ENCODE peak calls at places on chromosome 4, in four cellular contexts. One of them, this sample, is unnamed.

GRCh38 chr4:123495530-123495929 is 98.9 kb downstream of the SPRY1 start:
- DNase-seq in K562: no peak
- DNase-seq in GM12878: no peak
- DNase-seq in HepG2: no peak
- DNase-seq in this sample: no peak

GRCh38 chr4:88008133-88008621 is 742 bp downstream of the PKD2 start:
- DNase-seq in GM12878: no peak
- DNase-seq in HepG2: peak; percentile 26
- DNase-seq in K562: no peak
- DNase-seq in this sample: peak; percentile 67

GRCh38 chr4:3346146-3346545 is 53.3 kb downstream of the RGS12 start:
- DNase-seq in GM12878: peak; percentile 30
- DNase-seq in HepG2: peak; percentile 81
- DNase-seq in K562: peak; percentile 68
- DNase-seq in this sample: no peak

GRCh38 chr4:64341711-64342110 is 67.5 kb downstream of the TECRL start:
- DNase-seq in GM12878: no peak
- DNase-seq in HepG2: no peak
- DNase-seq in K562: no peak
- DNase-seq in this sample: no peak

GRCh38 chr4:70979445-70980008 is 13.9 kb upstream of the DCK start:
- DNase-seq in K562: no peak
- DNase-seq in GM12878: no peak
- DNase-seq in HepG2: no peak
- DNase-seq in this sample: no peak

GRCh38 chr4:41460641-41461040 is 77.3 kb upstream of the LIMCH1 start:
- DNase-seq in GM12878: no peak
- DNase-seq in K562: no peak
- DNase-seq in HepG2: no peak
- DNase-seq in this sample: no peak

GRCh38 chr4:126839066-126839465 is 793.7 kb upstream of the INTU start:
- DNase-seq in K562: no peak
- DNase-seq in HepG2: no peak
- DNase-seq in GM12878: no peak
- DNase-seq in this sample: no peak

GRCh38 chr4:177283167-177283566 is 26.5 kb upstream of the NEIL3 start:
- DNase-seq in GM12878: no peak
- DNase-seq in K562: no peak
- DNase-seq in HepG2: no peak
- DNase-seq in this sample: no peak

GRCh38 chr4:42150653-42151567 is 1.5 kb downstream of the BEND4 start:
- DNase-seq in K562: no peak
- DNase-seq in HepG2: no peak
- DNase-seq in GM12878: no peak
- DNase-seq in this sample: peak; percentile 37

GRCh38 chr4:8241895-8242696 is 27.5 kb upstream of the HTRA3 start:
- DNase-seq in K562: peak; percentile 95
- DNase-seq in HepG2: peak; percentile 78
- DNase-seq in GM12878: no peak
- DNase-seq in this sample: peak; percentile 95

GRCh38 chr4:21879187-21879586 is 69.4 kb downstream of the KCNIP4 start:
- DNase-seq in K562: no peak
- DNase-seq in HepG2: peak; percentile 5
- DNase-seq in GM12878: no peak
- DNase-seq in this sample: peak; percentile 68

GRCh38 chr4:113423631-113424030 is 337.9 kb downstream of the CAMK2D start:
- DNase-seq in GM12878: no peak
- DNase-seq in K562: no peak
- DNase-seq in HepG2: no peak
- DNase-seq in this sample: no peak

GRCh38 chr4:153252122-153252521 is 47.9 kb downstream of the TRIM2 start:
- DNase-seq in GM12878: peak; percentile 19
- DNase-seq in K562: no peak
- DNase-seq in HepG2: no peak
- DNase-seq in this sample: no peak

GRCh38 chr4:91447168-91447567 is 856.6 kb upstream of the GRID2 start:
- DNase-seq in GM12878: no peak
- DNase-seq in K562: no peak
- DNase-seq in HepG2: no peak
- DNase-seq in this sample: no peak

GRCh38 chr4:134935320-134935719 is 733.7 kb upstream of the PABPC4L start:
- DNase-seq in GM12878: no peak
- DNase-seq in K562: peak; percentile 10
- DNase-seq in HepG2: no peak
- DNase-seq in this sample: peak; percentile 51

GRCh38 chr4:139115226-139115625 is 61.8 kb downstream of the ELF2 start:
- DNase-seq in GM12878: no peak
- DNase-seq in K562: no peak
- DNase-seq in HepG2: no peak
- DNase-seq in this sample: no peak

GRCh38 chr4:172686021-172686420 is 482.6 kb upstream of the GALNT7 start:
- DNase-seq in GM12878: no peak
- DNase-seq in HepG2: no peak
- DNase-seq in K562: no peak
- DNase-seq in this sample: no peak

GRCh38 chr4:5460106-5460801 is 248.1 kb downstream of the EVC2 start:
- DNase-seq in K562: peak; percentile 51
- DNase-seq in GM12878: no peak
- DNase-seq in HepG2: peak; percentile 13
- DNase-seq in this sample: peak; percentile 66

GRCh38 chr4:108055787-108056186 is 66.1 kb downstream of the HADH start:
- DNase-seq in HepG2: no peak
- DNase-seq in GM12878: no peak
- DNase-seq in K562: no peak
- DNase-seq in this sample: no peak

GRCh38 chr4:26145212-26145611 is 175.6 kb upstream of the RBPJ start:
- DNase-seq in K562: no peak
- DNase-seq in HepG2: peak; percentile 47
- DNase-seq in GM12878: no peak
- DNase-seq in this sample: no peak

GRCh38 chr4:168631241-168632151 is 134.6 kb downstream of the PALLD start:
- DNase-seq in HepG2: no peak
- DNase-seq in GM12878: no peak
- DNase-seq in K562: no peak
- DNase-seq in this sample: peak; percentile 72

GRCh38 chr4:152709675-152710438 is 30.1 kb upstream of the TMEM154 start:
- DNase-seq in K562: no peak
- DNase-seq in HepG2: no peak
- DNase-seq in GM12878: peak; percentile 42
- DNase-seq in this sample: peak; percentile 23

GRCh38 chr4:68338625-68339024 is 11.3 kb downstream of the YTHDC1 start:
- DNase-seq in K562: no peak
- DNase-seq in HepG2: no peak
- DNase-seq in GM12878: no peak
- DNase-seq in this sample: no peak

GRCh38 chr4:68342139-68342538 is 7.8 kb downstream of the YTHDC1 start:
- DNase-seq in K562: no peak
- DNase-seq in HepG2: no peak
- DNase-seq in GM12878: no peak
- DNase-seq in this sample: no peak

GRCh38 chr4:68336530-68336929 is 13.4 kb downstream of the YTHDC1 start:
- DNase-seq in HepG2: no peak
- DNase-seq in K562: no peak
- DNase-seq in GM12878: no peak
- DNase-seq in this sample: no peak

GRCh38 chr4:68337004-68337403 is 12.9 kb downstream of the YTHDC1 start:
- DNase-seq in K562: no peak
- DNase-seq in GM12878: no peak
- DNase-seq in HepG2: no peak
- DNase-seq in this sample: no peak

GRCh38 chr4:68337522-68337921 is 12.4 kb downstream of the YTHDC1 start:
- DNase-seq in HepG2: no peak
- DNase-seq in K562: no peak
- DNase-seq in GM12878: no peak
- DNase-seq in this sample: no peak
- TF ChIP-seq TCF7 in HepG2: no peak
- TF ChIP-seq TCF7 in K562: no peak
- TF ChIP-seq TCF7 in GM12878: no peak
- TF ChIP-seq TCF7 in this sample: no peak

GRCh38 chr4:79442422-79442821 is 34.4 kb upstream of the GK2 start:
- DNase-seq in HepG2: no peak
- DNase-seq in GM12878: no peak
- DNase-seq in K562: no peak
- DNase-seq in this sample: no peak
- TF ChIP-seq ESRRA in HepG2: no peak
- TF ChIP-seq ESRRA in GM12878: no peak
- TF ChIP-seq ESRRA in K562: no peak
- TF ChIP-seq ESRRA in this sample: no peak

GRCh38 chr4:86542319-86543027 is 51.6 kb upstream of the PTPN13 start:
- DNase-seq in HepG2: no peak
- DNase-seq in GM12878: no peak
- DNase-seq in K562: no peak
- DNase-seq in this sample: no peak

GRCh38 chr4:86543080-86543479 is 51.0 kb upstream of the PTPN13 start:
- DNase-seq in HepG2: no peak
- DNase-seq in GM12878: no peak
- DNase-seq in K562: no peak
- DNase-seq in this sample: no peak

GRCh38 chr4:86547140-86547539 is 47.0 kb upstream of the PTPN13 start:
- DNase-seq in K562: no peak
- DNase-seq in GM12878: no peak
- DNase-seq in HepG2: no peak
- DNase-seq in this sample: no peak

GRCh38 chr4:86543560-86544312 is 50.4 kb upstream of the PTPN13 start:
- DNase-seq in GM12878: no peak
- DNase-seq in K562: no peak
- DNase-seq in HepG2: no peak
- DNase-seq in this sample: no peak

DNA sequence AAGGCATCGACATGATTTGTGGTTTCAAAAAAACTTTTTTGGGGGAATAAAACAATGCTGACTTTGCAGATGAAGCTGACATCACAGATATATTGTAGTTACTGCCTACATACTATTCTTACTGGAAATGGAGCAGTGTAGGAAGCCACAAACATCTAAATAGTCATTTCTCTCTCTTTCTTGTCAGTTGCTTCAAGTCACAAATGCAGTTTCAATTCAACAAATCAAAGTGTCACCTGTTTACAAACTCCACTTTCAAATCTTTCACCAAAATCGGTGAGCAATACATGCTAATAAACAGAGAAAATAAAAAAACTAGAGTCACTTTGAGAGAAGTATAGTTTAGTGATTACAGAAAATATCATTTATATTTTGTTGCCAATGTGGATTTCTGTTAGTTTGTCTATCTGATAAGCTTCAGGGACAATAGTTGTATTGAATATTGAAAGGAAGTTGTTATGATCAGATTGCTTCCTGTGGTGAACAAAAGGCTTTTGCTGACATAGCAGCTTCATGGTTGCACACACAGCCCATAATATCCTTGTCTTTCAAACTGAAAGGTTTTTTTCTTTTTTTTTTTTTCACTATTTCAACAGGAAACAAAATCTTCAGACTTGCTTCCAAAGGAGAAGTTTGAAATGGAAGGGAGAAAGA is 49.7 kb upstream of the PTPN13 start:
- DNase-seq in K562: no peak
- DNase-seq in HepG2: no peak
- DNase-seq in GM12878: no peak
- DNase-seq in this sample: no peak
- TF ChIP-seq TCF7 in K562: no peak
- TF ChIP-seq TCF7 in HepG2: no peak
- TF ChIP-seq TCF7 in GM12878: no peak
- TF ChIP-seq TCF7 in this sample: no peak

DNA sequence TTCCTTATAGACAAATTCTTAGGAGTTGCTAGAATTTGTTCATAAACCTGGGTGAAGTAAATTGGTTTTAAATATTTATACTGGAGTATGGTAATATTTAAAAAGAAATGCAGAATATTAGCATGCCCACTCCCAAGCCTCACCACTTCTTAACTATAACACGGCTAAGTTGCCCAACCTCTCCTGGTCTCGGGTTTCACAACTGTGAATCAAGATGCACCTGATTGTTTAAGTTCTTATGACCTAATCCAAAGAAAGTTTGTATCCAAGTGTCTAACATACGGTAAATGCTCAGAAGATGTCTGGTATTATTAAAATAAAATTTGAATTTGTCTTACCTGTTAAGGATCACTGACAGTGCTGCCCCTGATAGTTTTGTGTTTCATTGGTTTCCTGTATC is 56.7 kb upstream of the CLNK start:
- DNase-seq in GM12878: no peak
- DNase-seq in HepG2: no peak
- DNase-seq in K562: no peak
- DNase-seq in this sample: no peak
- TF ChIP-seq ESRRA in GM12878: no peak
- TF ChIP-seq ESRRA in HepG2: no peak
- TF ChIP-seq ESRRA in K562: no peak
- TF ChIP-seq ESRRA in this sample: no peak

GRCh38 chr4:150938417-150938816 is 76.7 kb downstream of the LRBA start:
- DNase-seq in GM12878: no peak
- DNase-seq in HepG2: no peak
- DNase-seq in K562: no peak
- DNase-seq in this sample: no peak
- TF ChIP-seq TCF7 in GM12878: no peak
- TF ChIP-seq TCF7 in HepG2: no peak
- TF ChIP-seq TCF7 in K562: no peak
- TF ChIP-seq TCF7 in this sample: no peak

DNA sequence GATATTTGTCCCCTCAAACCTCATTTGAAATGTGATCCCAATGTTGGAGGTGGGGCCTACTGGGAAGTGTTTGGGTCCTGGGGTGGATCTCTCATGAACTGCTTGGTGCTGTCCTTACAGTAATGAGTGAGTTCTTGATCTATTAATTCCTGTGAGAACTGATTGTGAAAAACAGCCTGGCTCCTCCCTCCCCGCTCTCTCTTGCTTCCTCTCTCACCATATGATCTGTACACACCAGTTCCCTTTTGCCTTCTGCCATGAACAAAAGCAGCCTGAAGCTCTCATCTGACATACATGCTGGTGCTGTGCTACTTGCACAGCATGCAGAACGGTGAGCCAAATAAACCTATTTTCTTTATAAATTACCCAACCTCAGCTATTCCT is 11.2 kb upstream of the YIPF7 start:
- DNase-seq in GM12878: no peak
- DNase-seq in K562: no peak
- DNase-seq in HepG2: no peak
- DNase-seq in this sample: no peak
- TF ChIP-seq ESRRA in GM12878: no peak
- TF ChIP-seq ESRRA in K562: no peak
- TF ChIP-seq ESRRA in HepG2: no peak
- TF ChIP-seq ESRRA in this sample: no peak